ENCODE peak calls at places on chromosomes 16 and 17, in five cellular contexts. O, R, U, A and H are unnamed samples.

GRCh38 chr16:72939247-72939646 is 108.7 kb downstream of the ZFHX3 start:
- DNase-seq in O (no peak), R (no peak), U (peak; percentile 48), A (peak; percentile 50), H (peak; percentile 56)

GRCh38 chr16:30996324-30996999 is 11.5 kb downstream of the HSD3B7 start:
- DNase-seq in O (no peak), R (no peak), U (no peak), A (no peak), H (no peak)

GRCh38 chr17:43839670-43840101 is 6.7 kb upstream of the MPP3 start:
- DNase-seq in O (no peak), R (no peak), U (no peak), A (no peak), H (peak; percentile 29)

GRCh38 chr17:3034578-3034920 is 28.9 kb downstream of the OR1D5 start:
- DNase-seq in O (no peak), R (no peak), U (no peak), A (no peak), H (no peak)

GRCh38 chr17:17351901-17352781 is 49.0 kb downstream of the NT5M start:
- DNase-seq in O (no peak), R (peak; percentile 71), U (peak; percentile 45), A (peak; percentile 32), H (no peak)

GRCh38 chr16:46932802-46933201 is 40.7 kb downstream of the DNAJA2 start:
- DNase-seq in O (no peak), R (no peak), U (no peak), A (no peak), H (no peak)

GRCh38 chr16:86501989-86502855 is 8.1 kb upstream of the FOXF1 start:
- DNase-seq in O (no peak), R (no peak), U (no peak), A (no peak), H (no peak)

GRCh38 chr17:16975266-16975651 is 3.3 kb upstream of the TNFRSF13B start:
- DNase-seq in O (no peak), R (no peak), U (no peak), A (no peak), H (no peak)

GRCh38 chr16:84423416-84423837 is 55.1 kb downstream of the ATP2C2 start:
- DNase-seq in O (no peak), R (no peak), U (no peak), A (no peak), H (no peak)

GRCh38 chr17:8046306-8046928 is 7.6 kb downstream of the ALOX15B start:
- DNase-seq in O (no peak), R (no peak), U (no peak), A (no peak), H (no peak)

GRCh38 chr17:8048736-8049135 is 9.9 kb downstream of the ALOX15B start:
- DNase-seq in O (no peak), R (no peak), U (no peak), A (no peak), H (no peak)

GRCh38 chr17:8048236-8048635 is 9.4 kb downstream of the ALOX15B start:
- DNase-seq in O (no peak), R (no peak), U (no peak), A (no peak), H (no peak)

GRCh38 chr17:8046929-8047768 is 8.3 kb downstream of the ALOX15B start:
- DNase-seq in O (no peak), R (no peak), U (no peak), A (no peak), H (no peak)

GRCh38 chr17:8047769-8048110 is 8.9 kb downstream of the ALOX15B start:
- DNase-seq in O (no peak), R (no peak), U (no peak), A (no peak), H (no peak)
- H3K4me1 ChIP-seq in O (no peaks in the 10 kb centered on the region), R (no peaks in the 10 kb centered on the region), U (no peaks in the 10 kb centered on the region), A (no peaks in the 10 kb centered on the region), H (no peaks in the 10 kb centered on the region)

GRCh38 chr16:64408699-64409098 is 713.2 kb downstream of the CDH11 start:
- DNase-seq in O (no peak), R (no peak), U (no peak), A (no peak), H (no peak)
- H3K4me3 ChIP-seq in O (no peak overlapping the region), R (no peak overlapping the region), U (no peak overlapping the region), A (no peak overlapping the region), H (no peak overlapping the region)

DNA sequence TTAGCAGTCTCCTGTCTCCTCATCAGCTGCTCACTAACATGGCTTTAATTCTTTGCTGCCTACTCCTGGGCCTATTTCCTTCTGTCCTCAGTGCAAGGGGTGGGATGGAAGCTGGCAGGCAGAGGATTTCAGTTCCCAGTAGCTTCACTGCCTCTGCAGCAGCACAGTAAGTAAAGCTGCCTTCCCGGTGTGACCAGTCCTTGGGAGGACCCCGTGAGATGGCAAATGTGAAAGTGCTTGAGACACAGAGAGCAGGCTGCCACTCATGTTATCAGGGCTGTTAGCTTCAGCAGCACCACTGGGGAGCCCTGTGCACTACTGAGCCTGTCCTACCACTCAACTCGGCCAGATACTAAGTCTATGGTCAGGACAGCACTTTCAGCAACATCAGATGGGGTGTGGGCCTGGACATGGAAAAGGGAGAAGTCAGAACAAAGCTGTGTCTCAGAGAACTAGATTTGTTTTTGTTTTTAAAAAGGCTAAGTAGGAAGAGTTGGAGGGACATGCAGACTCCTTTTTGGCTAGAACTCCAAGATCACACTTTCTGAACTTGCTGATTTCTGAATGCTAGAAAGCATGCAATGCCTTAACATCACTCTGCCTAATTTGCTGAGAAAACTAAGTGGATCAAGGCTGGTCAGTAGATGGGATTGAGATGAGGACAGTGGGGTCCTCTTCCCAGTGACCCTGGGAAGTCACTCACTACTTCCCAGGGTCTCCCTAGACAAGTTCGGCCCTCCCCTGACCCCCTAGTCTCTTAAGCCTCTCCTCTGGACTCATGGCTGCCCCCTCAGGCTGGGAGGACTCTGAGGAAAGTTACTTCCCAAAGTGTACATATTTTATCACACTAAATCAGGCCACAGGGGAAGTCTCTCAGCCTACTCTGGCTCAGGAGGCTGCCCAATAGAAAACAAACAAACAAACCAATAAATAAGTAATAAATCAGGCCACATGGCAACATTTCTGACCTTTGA is 1.1 kb downstream of the ACSF2 start:
- DNase-seq in O (peak; percentile 35), R (no peak), U (peak; percentile 27), A (peak; percentile 57), H (peak; percentile 31)
- H3K4me1 ChIP-seq in O (peaks cover 13% of the 10 kb centered on the region), R (peaks cover 27% of the 10 kb centered on the region), U (peaks cover 40% of the 10 kb centered on the region), A (peaks cover 31% of the 10 kb centered on the region), H (peaks cover 53% of the 10 kb centered on the region)

GRCh38 chr17:66966529-66967418 is 2.3 kb downstream of the CACNG4 start:
- DNase-seq in O (no peak), R (no peak), U (no peak), A (no peak), H (no peak)
- H3K4me3 ChIP-seq in O (peak overlapping the region; percentile 67), R (no peak overlapping the region), U (no peak overlapping the region), A (no peak overlapping the region), H (no peak overlapping the region)

GRCh38 chr17:73205326-73205980 is 12.6 kb downstream of the COG1 start:
- DNase-seq in O (no peak), R (no peak), U (peak; percentile 2), A (no peak), H (no peak)
- H3K4me1 ChIP-seq in O (no peaks in the 10 kb centered on the region), R (peaks cover 51% of the 10 kb centered on the region), U (peaks cover 5% of the 10 kb centered on the region), A (no peaks in the 10 kb centered on the region), H (no peaks in the 10 kb centered on the region)

GRCh38 chr17:21452377-21453143 is 76.4 kb downstream of the KCNJ12 start:
- DNase-seq in O (peak; percentile 57), R (peak; percentile 40), U (peak; percentile 52), A (peak; percentile 46), H (peak; percentile 58)
- H3K4me3 ChIP-seq in O (peak overlapping the region; percentile 1), R (peak overlapping the region; percentile 50), U (peak overlapping the region; percentile 62), A (no peak overlapping the region), H (peak overlapping the region; percentile 52)

GRCh38 chr17:40076101-40076498 is 13.3 kb downstream of the THRA start:
- DNase-seq in O (no peak), R (no peak), U (no peak), A (no peak), H (no peak)
- H3K4me1 ChIP-seq in O (peaks cover 22% of the 10 kb centered on the region), R (peaks cover 67% of the 10 kb centered on the region), U (peaks cover 61% of the 10 kb centered on the region), A (peaks cover 57% of the 10 kb centered on the region), H (peaks cover 56% of the 10 kb centered on the region)